ENCODE peak calls at places on chromosome X, in four cellular contexts. G is A549, T is sigmoid colon, M is IMR-90. Q is an unnamed sample. For H3K4me1, the result is how much of the 10 kb centered on the place peaks cover.

GRCh38 chrX:68826113-68826980 is 2.5 kb upstream of the EFNB1 start:
- DNase-seq in G (no peak), T (peak), M (no peak), Q (no peak)

GRCh38 chrX:143121471-143121870 is 95.7 kb downstream of the SPANXN4 start:
- DNase-seq in G (no peak), T (no peak), M (no peak), Q (no peak)

GRCh38 chrX:39903937-39904336 is 193.8 kb downstream of the BCOR start:
- DNase-seq in G (peak), T (no peak), M (peak), Q (no peak)

GRCh38 chrX:16785247-16786138 is 773 bp upstream of the TXLNG start:
- DNase-seq in G (no peak), T (peak), M (no peak), Q (peak)

GRCh38 chrX:55039471-55039870 is 8.7 kb upstream of the ALAS2 start:
- DNase-seq in G (no peak), T (no peak), M (no peak), Q (no peak)

GRCh38 chrX:130296743-130297142 is 28.0 kb upstream of the ZNF280C start:
- DNase-seq in G (no peak), T (no peak), M (peak), Q (no peak)

GRCh38 chrX:17597836-17598434 is 139.4 kb upstream of the SCML1 start:
- DNase-seq in G (no peak), T (peak), M (no peak), Q (peak)

GRCh38 chrX:47202316-47202715 is 8.7 kb downstream of the UBA1 start:
- DNase-seq in G (no peak), T (no peak), M (no peak), Q (no peak)

GRCh38 chrX:109184506-109185139 is 297.3 kb downstream of the GUCY2F start:
- DNase-seq in G (no peak), T (no peak), M (no peak), Q (no peak)

GRCh38 chrX:39852496-39852895 is 245.3 kb downstream of the BCOR start:
- DNase-seq in G (no peak), T (no peak), M (no peak), Q (no peak)

GRCh38 chrX:78665286-78665685 is 6.2 kb upstream of the RTL3 start:
- DNase-seq in G (no peak), T (no peak), M (no peak), Q (no peak)

GRCh38 chrX:317424-318067 is 1.1 kb downstream of the GTPBP6 start:
- DNase-seq in G (peak), T (no peak), M (no peak), Q (no peak)

GRCh38 chrX:141652315-141652714 is 46.2 kb downstream of the SPANXD start:
- DNase-seq in G (no peak), T (no peak), M (no peak), Q (no peak)

GRCh38 chrX:100479329-100479728 is 69.3 kb upstream of the PCDH19 start:
- DNase-seq in G (no peak), T (no peak), M (no peak), Q (no peak)

GRCh38 chrX:120308959-120309872 is 2.0 kb downstream of the TMEM255A start:
- DNase-seq in G (peak), T (peak), M (peak), Q (no peak)

GRCh38 chrX:137926090-137926489 is 360.2 kb downstream of the ZIC3 start:
- DNase-seq in G (no peak), T (no peak), M (no peak), Q (no peak)

GRCh38 chrX:38970845-38971244 is 169.6 kb downstream of the MID1IP1 start:
- DNase-seq in G (no peak), T (no peak), M (no peak), Q (no peak)

GRCh38 chrX:154546354-154547244 is at the start of gene G6PD:
- DNase-seq in G (peak), T (no peak), M (peak), Q (peak)

GRCh38 chrX:71056857-71057256 is 11.3 kb downstream of the SNX12 start:
- DNase-seq in G (no peak), T (no peak), M (peak), Q (no peak)

GRCh38 chrX:99572711-99573110 is 837.4 kb downstream of the PCDH19 start:
- DNase-seq in G (no peak), T (no peak), M (no peak), Q (no peak)

GRCh38 chrX:93977641-93978040 is 303.6 kb downstream of the FAM133A start:
- DNase-seq in G (no peak), T (no peak), M (no peak), Q (no peak)

GRCh38 chrX:78506248-78506647 is 152.9 kb downstream of the RTL3 start:
- DNase-seq in G (no peak), T (no peak), M (no peak), Q (no peak)

GRCh38 chrX:109886122-109886761 is 116.7 kb upstream of the TMEM164 start:
- DNase-seq in G (peak), T (no peak), M (peak), Q (peak)

GRCh38 chrX:41563881-41564280 is 116.7 kb downstream of the NYX start:
- DNase-seq in G (no peak), T (no peak), M (peak), Q (no peak)

GRCh38 chrX:144219035-144219434 is 335.2 kb downstream of the UBE2NL start:
- DNase-seq in G (no peak), T (no peak), M (no peak), Q (no peak)

GRCh38 chrX:47093248-47093647 is 15.0 kb downstream of the RGN start:
- DNase-seq in G (peak), T (no peak), M (peak), Q (no peak)

GRCh38 chrX:134529481-134529880 is 69.5 kb downstream of the HPRT1 start:
- DNase-seq in G (no peak), T (no peak), M (no peak), Q (no peak)

GRCh38 chrX:1673337-1673736 is 58.5 kb downstream of the ASMT start:
- DNase-seq in G (peak), T (no peak), M (no peak), Q (no peak)

GRCh38 chrX:2974946-2975345 is 31.4 kb upstream of the ARSH start:
- DNase-seq in G (no peak), T (no peak), M (no peak), Q (no peak)

GRCh38 chrX:93985621-93986020 is 311.6 kb downstream of the FAM133A start:
- DNase-seq in G (no peak), T (no peak), M (no peak), Q (no peak)

GRCh38 chrX:5876984-5877655 is 351.5 kb downstream of the NLGN4X start:
- DNase-seq in G (peak), T (no peak), M (no peak), Q (no peak)

GRCh38 chrX:43953218-43953617 is 20.0 kb downstream of the NDP start:
- DNase-seq in G (no peak), T (no peak), M (peak), Q (no peak)

GRCh38 chrX:71632923-71633657 is 14.8 kb upstream of the CXCR3 start:
- DNase-seq in G (no peak), T (no peak), M (no peak), Q (no peak)

GRCh38 chrX:53456254-53456653 is 22.1 kb upstream of the HSD17B10 start:
- DNase-seq in G (no peak), T (no peak), M (peak), Q (no peak)

GRCh38 chrX:73563740-73564073 is 710 bp downstream of the CHIC1 start:
- DNase-seq in G (peak), T (no peak), M (no peak), Q (no peak)

GRCh38 chrX:152817082-152817744 is 13.3 kb downstream of the CETN2 start:
- DNase-seq in G (no peak), T (no peak), M (peak), Q (no peak)

GRCh38 chrX:31334997-31335396 is 263.2 kb upstream of the FTHL17 start:
- DNase-seq in G (no peak), T (no peak), M (no peak), Q (no peak)

GRCh38 chrX:115425359-115425758 is 135.6 kb upstream of the PLS3 start:
- DNase-seq in G (no peak), T (no peak), M (no peak), Q (no peak)
- TF ChIP-seq POLR2A in G (no peak), T (no peak), M (no peak), Q (no peak)

GRCh38 chrX:150874448-150874847 is 24.0 kb downstream of the CD99L2 start:
- DNase-seq in G (no peak), T (no peak), M (no peak), Q (no peak)

GRCh38 chrX:150871341-150871811 is 27.1 kb downstream of the CD99L2 start:
- DNase-seq in G (no peak), T (no peak), M (no peak), Q (no peak)

GRCh38 chrX:150870487-150871340 is 27.8 kb downstream of the CD99L2 start:
- DNase-seq in G (no peak), T (no peak), M (peak), Q (no peak)

GRCh38 chrX:150873616-150874015 is 24.9 kb downstream of the CD99L2 start:
- DNase-seq in G (no peak), T (peak), M (peak), Q (no peak)

DNA sequence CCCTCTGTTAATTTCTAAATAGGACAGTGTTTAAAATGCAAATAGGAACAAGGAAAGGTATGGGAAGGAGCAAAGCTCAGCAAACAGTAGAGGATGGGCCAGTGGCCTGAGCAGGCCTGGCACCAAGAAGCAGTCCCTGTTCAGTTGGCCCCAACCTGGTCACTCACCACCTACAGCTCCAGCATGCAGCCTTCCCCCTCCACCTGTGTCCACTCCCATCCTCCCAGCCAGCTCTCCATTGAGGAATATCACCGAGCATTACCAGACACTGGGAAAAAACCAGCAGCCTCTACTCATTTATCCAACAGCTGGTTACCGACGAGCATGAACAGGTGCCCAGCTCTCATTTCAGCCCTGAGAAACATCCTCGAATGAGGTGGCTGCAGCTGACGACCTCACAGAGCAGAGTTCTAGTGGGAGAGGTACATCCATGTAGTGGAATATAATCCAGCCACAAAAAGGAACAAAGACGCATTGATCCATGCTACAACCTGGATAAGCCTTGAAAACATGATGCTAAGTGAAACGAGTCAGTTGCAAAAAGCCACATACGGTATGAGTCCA is 25.6 kb downstream of the CD99L2 start:
- DNase-seq in G (no peak), T (no peak), M (no peak), Q (no peak)
- H3K4me1 ChIP-seq in G (under half), T (under half), M (under half), Q (under half)

GRCh38 chrX:103310592-103311400 is at the start of gene BEX2:
- DNase-seq in G (peak), T (peak), M (no peak), Q (no peak)
- TF ChIP-seq POLR2A in G (no peak), T (no peak), M (no peak), Q (peak)

DNA sequence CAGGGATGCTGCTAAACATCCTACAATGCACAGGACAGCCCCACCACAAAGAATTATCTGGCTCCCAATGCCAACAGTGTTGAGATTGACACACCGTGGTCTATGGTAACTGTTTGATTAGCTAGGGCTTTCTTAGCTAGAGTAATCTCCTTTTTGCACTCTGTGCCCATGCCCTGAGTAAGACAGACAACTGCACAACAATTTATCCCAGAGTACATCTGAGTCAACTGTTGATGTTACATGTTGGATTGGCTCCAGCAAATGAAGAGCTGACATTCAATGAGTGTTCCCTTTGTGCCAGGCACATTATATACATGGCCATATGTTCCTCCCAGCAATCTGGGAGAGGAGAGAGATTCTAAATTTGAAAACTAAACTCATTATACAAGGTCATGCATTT is 3.8 kb upstream of the FAM9C start:
- DNase-seq in G (no peak), T (no peak), M (peak), Q (no peak)
- H3K4me1 ChIP-seq in G (under half), T (under half), M (under half), Q (under half)

Q was measured in tibial nerve.